ENCODE peak calls at places on chromosomes 7 and 10, in five cellular contexts. V is K562, S is HepG2, A is GM12891, L is GM12878. R is an unnamed sample.

GRCh38 chr7:133191787-133192186 is 61.1 kb upstream of the EXOC4 start:
- DNase-seq in V (no peak), S (no peak), A (no peak), L (no peak), R (no peak)

GRCh38 chr7:64887756-64888508 is 15.1 kb upstream of the ZNF273 start:
- DNase-seq in V (no peak), S (peak), A (no peak), L (no peak), R (no peak)

GRCh38 chr10:71964669-71965515 is 697 bp downstream of the CHST3 start:
- DNase-seq in V (no peak), S (no peak), A (no peak), L (no peak), R (no peak)

GRCh38 chr7:155810607-155811559 is 1.4 kb downstream of the SHH start:
- DNase-seq in V (no peak), S (no peak), A (no peak), L (no peak), R (no peak)

GRCh38 chr7:66060796-66061195 is 14.8 kb upstream of the ASL start:
- DNase-seq in V (no peak), S (no peak), A (no peak), L (no peak), R (no peak)

GRCh38 chr7:121599887-121600286 is 203.8 kb upstream of the FAM3C start:
- DNase-seq in V (no peak), S (peak), A (no peak), L (no peak), R (no peak)

GRCh38 chr7:50314778-50315177 is 10.3 kb downstream of the IKZF1 start:
- DNase-seq in V (no peak), S (no peak), A (no peak), L (no peak), R (no peak)

GRCh38 chr10:28906934-28907333 is 229.6 kb downstream of the BAMBI start:
- DNase-seq in V (no peak), S (no peak), A (no peak), L (no peak), R (no peak)

GRCh38 chr10:15515207-15515606 is 144.1 kb upstream of the FAM171A1 start:
- DNase-seq in V (no peak), S (no peak), A (no peak), L (no peak), R (no peak)

GRCh38 chr10:58992830-58993460 is 183.5 kb upstream of the PHYHIPL start:
- DNase-seq in V (no peak), S (no peak), A (no peak), L (no peak), R (no peak)

GRCh38 chr10:35643151-35643975 is 1.3 kb upstream of the FZD8 start:
- DNase-seq in V (peak), S (no peak), A (peak), L (no peak), R (no peak)

GRCh38 chr7:66815976-66816375 is 75.4 kb downstream of the RABGEF1 start:
- DNase-seq in V (no peak), S (no peak), A (no peak), L (no peak), R (no peak)

GRCh38 chr10:59276928-59277327 is 85.4 kb downstream of the FAM13C start:
- DNase-seq in V (no peak), S (no peak), A (no peak), L (no peak), R (no peak)

GRCh38 chr10:104581884-104582603 is 59.0 kb upstream of the SORCS3 start:
- DNase-seq in V (no peak), S (no peak), A (no peak), L (no peak), R (no peak)

GRCh38 chr10:50392966-50393718 is 141.8 kb upstream of the ASAH2 start:
- DNase-seq in V (peak), S (peak), A (no peak), L (no peak), R (no peak)
- TF ChIP-seq TAF1 in V (no peak), S (no peak), A (no peak), L (no peak), R (no peak)

GRCh38 chr7:150685219-150686029 is at the start of gene GIMAP2:
- DNase-seq in V (no peak), S (no peak), A (peak), L (no peak), R (no peak)
- TF ChIP-seq POLR2AphosphoS5 in V (no peak), S (no peak), A (no peak), L (no peak), R (no peak)

GRCh38 chr7:974820-975681 is at the start of gene COX19:
- DNase-seq in V (peak), S (peak), A (peak), L (peak), R (peak)
- TF ChIP-seq POLR2A in V (peak), S (no peak), A (peak), L (peak), R (peak)

DNA sequence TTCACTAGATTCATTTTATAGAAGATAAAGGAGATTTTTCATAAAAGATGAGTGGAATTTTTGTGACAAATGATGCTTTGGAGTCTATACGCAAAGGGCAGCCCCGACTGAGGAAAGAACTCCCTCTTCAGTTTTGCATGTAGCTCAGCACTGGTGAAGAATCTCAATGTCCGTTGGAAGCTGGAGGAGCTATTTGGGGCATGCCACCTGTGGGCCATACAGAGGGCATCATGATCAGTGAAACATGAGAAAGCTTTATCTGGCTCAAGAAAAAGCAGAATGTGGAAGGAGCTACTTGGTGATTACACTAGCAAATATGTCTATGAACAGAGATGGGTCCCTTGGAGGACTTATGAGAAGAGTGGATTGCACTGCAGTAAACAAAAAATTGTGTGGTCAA is 1359.3 kb downstream of the REEP3 start:
- DNase-seq in V (no peak), S (no peak), A (no peak), L (no peak), R (no peak)
- TF ChIP-seq TAF1 in V (no peak), S (no peak), A (no peak), L (no peak), R (no peak)

GRCh38 chr7:74092964-74093339 is 9.3 kb downstream of the LIMK1 start:
- DNase-seq in V (no peak), S (no peak), A (peak), L (peak), R (peak)
- TF ChIP-seq POLR2AphosphoS5 in V (no peak), S (no peak), A (peak), L (peak), R (no peak)

GRCh38 chr10:97713351-97713827 is at the start of gene MARVELD1:
- DNase-seq in V (peak), S (no peak), A (peak), L (no peak), R (peak)
- TF ChIP-seq POLR2A in V (no peak), S (no peak), A (no peak), L (no peak), R (no peak)

GRCh38 chr10:80372675-80373074 is 16.1 kb downstream of the DYDC2 start:
- DNase-seq in V (no peak), S (no peak), A (no peak), L (no peak), R (no peak)
- TF ChIP-seq TAF1 in V (no peak), S (no peak), A (no peak), L (no peak), R (no peak)

GRCh38 chr10:79398642-79399041 is 46.8 kb downstream of the ZCCHC24 start:
- DNase-seq in V (no peak), S (no peak), A (no peak), L (no peak), R (no peak)

GRCh38 chr10:79397575-79398303 is 47.7 kb downstream of the ZCCHC24 start:
- DNase-seq in V (no peak), S (no peak), A (no peak), L (no peak), R (no peak)

GRCh38 chr10:79401015-79401921 is 44.2 kb downstream of the ZCCHC24 start:
- DNase-seq in V (no peak), S (no peak), A (no peak), L (no peak), R (no peak)

GRCh38 chr10:79400567-79401004 is 44.8 kb downstream of the ZCCHC24 start:
- DNase-seq in V (peak), S (peak), A (peak), L (no peak), R (peak)

DNA sequence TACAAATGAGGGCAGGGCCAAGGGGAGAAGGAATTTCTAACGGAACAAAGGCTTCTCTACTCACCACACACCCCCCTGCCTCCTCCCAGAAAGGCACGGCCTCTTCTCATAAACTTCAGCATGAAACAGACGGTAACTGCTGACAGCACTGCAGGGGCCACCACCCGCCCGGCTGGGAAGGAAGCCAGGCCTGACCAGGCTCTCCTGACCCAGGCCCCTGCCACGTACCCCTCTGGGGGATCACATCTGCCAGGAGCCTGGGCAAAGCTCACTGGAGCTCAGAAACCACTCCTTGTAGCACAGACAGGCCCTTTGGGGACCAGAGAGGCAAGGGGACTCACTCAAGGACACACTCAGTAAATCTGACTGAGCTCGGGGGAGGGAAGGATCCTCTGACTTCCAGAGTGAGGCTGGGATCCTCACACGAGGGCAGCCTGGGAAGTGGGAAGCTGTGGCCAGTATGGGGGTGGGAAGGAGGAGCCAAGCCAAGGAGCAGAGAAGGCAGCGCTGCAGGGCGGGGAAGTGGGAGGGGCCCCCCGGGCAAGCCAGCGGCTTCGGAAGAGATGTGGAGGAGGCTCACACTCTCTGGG is 46.1 kb downstream of the ZCCHC24 start:
- DNase-seq in V (peak), S (no peak), A (no peak), L (no peak), R (no peak)
- TF ChIP-seq POLR2AphosphoS5 in V (peak), S (no peak), A (no peak), L (no peak), R (no peak)

GRCh38 chr10:31132681-31133239 is 101.1 kb upstream of the ZNF438 start:
- DNase-seq in V (no peak), S (no peak), A (no peak), L (no peak), R (no peak)

GRCh38 chr10:31133251-31133627 is 101.6 kb upstream of the ZNF438 start:
- DNase-seq in V (no peak), S (no peak), A (no peak), L (no peak), R (no peak)

GRCh38 chr10:31136386-31136785 is 104.7 kb upstream of the ZNF438 start:
- DNase-seq in V (no peak), S (no peak), A (no peak), L (no peak), R (no peak)

GRCh38 chr10:31133628-31134302 is 102.1 kb upstream of the ZNF438 start:
- DNase-seq in V (peak), S (no peak), A (peak), L (peak), R (peak)

DNA sequence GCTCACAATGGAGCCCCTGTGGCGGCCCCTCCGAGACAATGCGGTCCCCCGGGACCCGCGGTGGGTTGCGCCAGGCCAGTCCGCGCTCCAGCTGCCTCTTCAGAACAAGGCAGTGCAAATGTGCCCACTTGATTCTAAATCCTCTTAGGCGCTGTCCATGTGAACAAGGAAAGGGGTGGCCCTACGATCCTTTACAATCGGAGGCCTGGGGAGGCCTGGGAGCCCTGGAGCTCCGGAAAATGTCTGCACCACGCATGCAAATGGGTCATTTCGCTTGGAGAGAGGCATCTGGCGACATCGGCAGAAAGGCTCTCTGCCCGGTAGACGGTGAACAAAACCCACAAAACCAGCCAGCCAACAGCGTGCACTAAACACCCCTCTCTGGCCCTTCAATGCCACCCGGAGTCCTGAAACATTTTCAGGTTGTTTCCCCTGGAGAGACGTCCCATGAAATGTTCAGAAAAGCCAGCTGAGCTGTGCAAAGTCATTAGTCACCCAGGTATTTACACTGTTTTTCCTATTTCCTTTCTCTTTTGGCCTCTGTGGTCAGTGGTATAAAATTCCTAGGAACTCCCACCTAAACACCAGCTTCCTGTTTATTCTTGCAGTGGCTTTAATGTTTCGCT is 102.8 kb upstream of the ZNF438 start:
- DNase-seq in V (no peak), S (peak), A (peak), L (peak), R (no peak)
- TF ChIP-seq POLR2A in V (no peak), S (no peak), A (no peak), L (no peak), R (no peak)

GRCh38 chr7:147539685-147540084 is 1050.9 kb upstream of the C7orf33 start:
- DNase-seq in V (no peak), S (no peak), A (no peak), L (no peak), R (no peak)

GRCh38 chr7:147540743-147541142 is 1049.8 kb upstream of the C7orf33 start:
- DNase-seq in V (no peak), S (no peak), A (no peak), L (no peak), R (no peak)

GRCh38 chr7:147541261-147541660 is 1049.3 kb upstream of the C7orf33 start:
- DNase-seq in V (no peak), S (no peak), A (no peak), L (no peak), R (no peak)

DNA sequence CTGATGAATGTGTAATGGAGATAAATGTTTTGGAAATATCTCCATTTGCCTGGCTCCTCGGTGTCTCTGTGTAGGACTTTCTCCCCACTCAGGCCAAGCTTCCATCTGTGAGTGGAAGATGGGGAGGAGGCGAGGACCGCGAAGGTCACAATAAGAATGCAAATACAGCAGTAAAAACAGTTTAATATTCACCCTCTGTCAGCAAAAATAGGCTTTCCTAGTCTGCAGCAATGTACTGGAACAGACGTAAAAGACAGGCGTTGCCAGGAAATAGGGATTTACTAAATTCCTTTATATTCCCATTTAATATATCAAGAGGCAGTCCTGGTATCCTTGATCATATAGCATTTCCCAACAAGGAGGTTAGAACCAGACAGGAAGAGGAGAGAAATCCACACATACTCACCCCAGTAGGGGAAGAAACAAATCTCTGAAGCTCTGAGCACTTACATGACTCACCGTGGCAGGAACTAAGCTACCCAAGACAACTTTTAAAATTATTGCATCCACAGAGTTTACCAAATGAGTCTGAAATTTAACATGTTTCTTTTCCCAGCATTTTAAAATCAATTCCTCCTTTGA is 1054.9 kb upstream of the C7orf33 start:
- DNase-seq in V (no peak), S (no peak), A (no peak), L (no peak), R (no peak)
- TF ChIP-seq TAF1 in V (no peak), S (no peak), A (no peak), L (no peak), R (no peak)

R was measured in GM12892.